ENCODE peak calls at places on chromosomes 12 and 14, in five cellular contexts. A, H, O, C and Z are unnamed samples.

GRCh38 chr12:104508752-104509446 is 52.2 kb downstream of the CHST11 start:
- DNase-seq in A (no peak), H (no peak), O (no peak), C (no peak), Z (no peak)

GRCh38 chr12:130932061-130932650 is 21.6 kb upstream of the ADGRD1 start:
- DNase-seq in A (no peak), H (no peak), O (no peak), C (no peak), Z (peak; percentile 57)

GRCh38 chr12:132505852-132506219 is 15.9 kb downstream of the FBRSL1 start:
- DNase-seq in A (no peak), H (no peak), O (no peak), C (no peak), Z (no peak)

GRCh38 chr12:6316921-6317692 is 6.6 kb downstream of the PLEKHG6 start:
- DNase-seq in A (no peak), H (no peak), O (no peak), C (no peak), Z (no peak)

GRCh38 chr12:11727133-11727664 is 77.7 kb downstream of the ETV6 start:
- DNase-seq in A (no peak), H (no peak), O (no peak), C (no peak), Z (no peak)

GRCh38 chr12:75155962-75156361 is 53.7 kb downstream of the KCNC2 start:
- DNase-seq in A (no peak), H (no peak), O (no peak), C (no peak), Z (no peak)

GRCh38 chr12:117583677-117584076 is 222.3 kb upstream of the NOS1 start:
- DNase-seq in A (no peak), H (no peak), O (no peak), C (peak; percentile 24), Z (no peak)

GRCh38 chr12:68294246-68294645 is 37.9 kb downstream of the MDM1 start:
- DNase-seq in A (no peak), H (no peak), O (peak; percentile 29), C (no peak), Z (no peak)

GRCh38 chr12:122067966-122068365 is 10.6 kb upstream of the MLXIP start:
- DNase-seq in A (no peak), H (no peak), O (no peak), C (peak; percentile 38), Z (no peak)

GRCh38 chr12:124493809-124494750 is 73.3 kb downstream of the NCOR2 start:
- DNase-seq in A (no peak), H (no peak), O (no peak), C (no peak), Z (no peak)

GRCh38 chr14:24246765-24247212 is 4.4 kb upstream of the TINF2 start:
- DNase-seq in A (no peak), H (no peak), O (no peak), C (no peak), Z (no peak)

GRCh38 chr14:25048170-25049126 is 1.5 kb downstream of the STXBP6 start:
- DNase-seq in A (no peak), H (no peak), O (peak; percentile 75), C (peak; percentile 62), Z (peak; percentile 73)

GRCh38 chr14:104892517-104893434 is 27.7 kb downstream of the CEP170B start:
- DNase-seq in A (peak; percentile 25), H (no peak), O (no peak), C (peak; percentile 3), Z (no peak)

GRCh38 chr12:49873361-49873934 is 30.3 kb downstream of the FAIM2 start:
- DNase-seq in A (no peak), H (no peak), O (no peak), C (no peak), Z (peak; percentile 58)

GRCh38 chr12:96263449-96263902 is 69.3 kb downstream of the ELK3 start:
- DNase-seq in A (no peak), H (no peak), O (peak; percentile 74), C (peak; percentile 34), Z (no peak)

GRCh38 chr14:99840265-99840664 is 47.1 kb downstream of the EML1 start:
- DNase-seq in A (no peak), H (no peak), O (no peak), C (no peak), Z (no peak)

GRCh38 chr12:63302269-63302940 is 151.4 kb upstream of the AVPR1A start:
- DNase-seq in A (no peak), H (no peak), O (no peak), C (no peak), Z (no peak)
- TF ChIP-seq CTCF in A (no peak), H (no peak), O (no peak), C (no peak), Z (no peak)

GRCh38 chr14:87810711-87811110 is 182.3 kb downstream of the GALC start:
- DNase-seq in A (no peak), H (no peak), O (no peak), C (no peak), Z (no peak)

GRCh38 chr14:87811246-87811645 is 181.7 kb downstream of the GALC start:
- DNase-seq in A (no peak), H (no peak), O (no peak), C (no peak), Z (no peak)

GRCh38 chr14:87799400-87799799 is 193.6 kb downstream of the GALC start:
- DNase-seq in A (no peak), H (no peak), O (no peak), C (no peak), Z (no peak)

GRCh38 chr14:87800216-87800615 is 192.8 kb downstream of the GALC start:
- DNase-seq in A (no peak), H (no peak), O (no peak), C (no peak), Z (no peak)

DNA sequence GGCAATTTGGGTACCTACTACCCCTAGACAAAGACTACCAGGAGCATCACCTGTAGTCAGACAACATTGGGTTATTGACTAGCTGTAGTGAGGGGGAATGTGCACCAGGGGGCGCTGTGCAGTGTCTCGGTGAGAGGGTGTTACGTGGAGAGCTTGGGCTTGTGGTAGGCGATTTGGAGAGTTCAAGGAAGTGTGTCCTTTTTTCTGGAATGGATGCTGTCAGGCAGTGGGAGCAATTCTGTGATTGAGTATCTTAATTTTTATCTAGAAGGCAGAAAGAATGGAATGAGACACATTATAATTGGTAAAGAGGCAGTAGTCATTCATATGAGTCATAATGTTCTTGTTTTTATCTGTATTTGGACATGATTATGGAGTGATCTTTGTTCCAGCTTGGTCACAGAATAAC is 187.7 kb downstream of the GALC start:
- DNase-seq in A (peak; percentile 84), H (no peak), O (peak; percentile 58), C (no peak), Z (no peak)
- TF ChIP-seq CTCF in A (peak; percentile 95), H (peak; percentile 53), O (peak; percentile 64), C (no peak), Z (peak; percentile 76)

GRCh38 chr12:92539966-92540791 is 162.6 kb upstream of the PLEKHG7 start:
- DNase-seq in A (peak; percentile 14), H (no peak), O (peak; percentile 71), C (no peak), Z (no peak)
- TF ChIP-seq CTCF in A (no peak), H (no peak), O (no peak), C (no peak), Z (no peak)

DNA sequence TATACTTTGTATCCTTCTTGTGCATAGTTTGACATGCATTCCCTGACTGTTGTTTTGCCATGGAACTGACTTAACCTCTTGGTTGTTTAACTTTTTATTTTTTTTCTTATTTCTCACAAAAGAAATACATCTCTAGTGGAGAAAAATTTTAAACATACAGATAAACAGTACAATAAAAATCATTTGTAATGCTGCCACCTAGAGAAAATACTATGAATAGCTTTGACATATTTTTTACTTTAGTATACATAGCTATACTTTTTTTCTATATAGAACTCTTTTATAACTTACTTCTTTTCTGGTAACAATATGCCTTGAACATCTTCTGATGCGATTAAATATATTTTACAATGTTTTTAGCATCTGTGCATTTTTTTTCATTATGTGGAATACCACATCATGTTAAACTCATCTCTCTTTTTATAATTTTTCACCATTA is 184.5 kb downstream of the AKAP6 start:
- DNase-seq in A (no peak), H (no peak), O (no peak), C (no peak), Z (no peak)
- TF ChIP-seq CTCF in A (peak; percentile 17), H (peak; percentile 37), O (no peak), C (peak; percentile 43), Z (peak; percentile 42)